ENCODE peak calls at places on chromosomes 13 and 19, in eight cellular contexts. N is esophagus muscularis mucosa, M is omental fat pad, R is neural crest cell, X is WERI-Rb-1, J is lower leg skin, E is fibroblast of lung, V is H9. W is an unnamed sample.

GRCh38 chr13:76425930-76426329 is 460.3 kb downstream of the KCTD12 start:
- DNase-seq in N (no peak), M (no peak), R (no peak), X (peak), J (peak), E (peak), V (no peak), W (no peak)

GRCh38 chr19:50703915-50704548 is 15.6 kb downstream of the SHANK1 start:
- DNase-seq in N (no peak), M (no peak), R (no peak), X (peak), J (no peak), E (no peak), V (peak), W (no peak)

GRCh38 chr13:106599875-106600797 is 32.2 kb upstream of the ARGLU1 start:
- DNase-seq in N (no peak), M (no peak), R (no peak), X (no peak), J (no peak), E (peak), V (no peak), W (no peak)

GRCh38 chr19:16111909-16112752 is 442 bp downstream of the RAB8A start:
- DNase-seq in N (no peak), M (no peak), R (no peak), X (no peak), J (no peak), E (no peak), V (no peak), W (no peak)

GRCh38 chr19:10114651-10115391 is 3.3 kb downstream of the P2RY11 start:
- DNase-seq in N (no peak), M (no peak), R (no peak), X (no peak), J (no peak), E (no peak), V (no peak), W (no peak)

GRCh38 chr19:38049105-38049649 is 142.2 kb downstream of the SIPA1L3 start:
- DNase-seq in N (no peak), M (no peak), R (no peak), X (no peak), J (no peak), E (no peak), V (no peak), W (no peak)

GRCh38 chr19:19613456-19613855 is 5.0 kb downstream of the PBX4 start:
- DNase-seq in N (no peak), M (no peak), R (no peak), X (no peak), J (no peak), E (peak), V (no peak), W (no peak)

GRCh38 chr13:87669379-87669978 is 1.7 kb upstream of the SLITRK5 start:
- DNase-seq in N (no peak), M (no peak), R (no peak), X (peak), J (no peak), E (peak), V (peak), W (no peak)

GRCh38 chr13:98975822-98976261 is 2.0 kb downstream of the DOCK9 start:
- DNase-seq in N (no peak), M (no peak), R (no peak), X (no peak), J (no peak), E (no peak), V (no peak), W (no peak)

GRCh38 chr13:112991611-112992010 is 22.6 kb downstream of the MCF2L start:
- DNase-seq in N (no peak), M (no peak), R (no peak), X (no peak), J (no peak), E (no peak), V (no peak), W (no peak)

GRCh38 chr19:5520501-5520900 is 47.3 kb downstream of the TINCR start:
- DNase-seq in N (no peak), M (no peak), R (no peak), X (no peak), J (no peak), E (no peak), V (no peak), W (no peak)

GRCh38 chr19:5519076-5519475 is 48.7 kb downstream of the TINCR start:
- DNase-seq in N (no peak), M (no peak), R (no peak), X (no peak), J (no peak), E (no peak), V (no peak), W (no peak)

GRCh38 chr19:5514001-5514400 is 53.8 kb downstream of the TINCR start:
- DNase-seq in N (no peak), M (no peak), R (no peak), X (no peak), J (no peak), E (no peak), V (no peak), W (no peak)

GRCh38 chr19:5515737-5516136 is 52.0 kb downstream of the TINCR start:
- DNase-seq in N (no peak), M (no peak), R (no peak), X (peak), J (no peak), E (no peak), V (no peak), W (no peak)
- TF ChIP-seq CTCF in N (no peak), M (no peak), R (peak), X (peak), J (no peak), E (no peak), V (peak), W (peak)

GRCh38 chr19:8361921-8362793 is 1.8 kb upstream of the ANGPTL4 start:
- DNase-seq in N (peak), M (peak), R (no peak), X (peak), J (peak), E (peak), V (no peak), W (no peak)

GRCh38 chr19:8366961-8367326 is 3.0 kb downstream of the ANGPTL4 start:
- DNase-seq in N (no peak), M (peak), R (no peak), X (no peak), J (no peak), E (peak), V (no peak), W (no peak)

GRCh38 chr19:8367327-8368001 is 3.5 kb downstream of the ANGPTL4 start:
- DNase-seq in N (no peak), M (peak), R (peak), X (peak), J (peak), E (peak), V (peak), W (no peak)

GRCh38 chr19:8366121-8366581 is 2.2 kb downstream of the ANGPTL4 start:
- DNase-seq in N (no peak), M (no peak), R (no peak), X (no peak), J (no peak), E (no peak), V (no peak), W (no peak)

DNA sequence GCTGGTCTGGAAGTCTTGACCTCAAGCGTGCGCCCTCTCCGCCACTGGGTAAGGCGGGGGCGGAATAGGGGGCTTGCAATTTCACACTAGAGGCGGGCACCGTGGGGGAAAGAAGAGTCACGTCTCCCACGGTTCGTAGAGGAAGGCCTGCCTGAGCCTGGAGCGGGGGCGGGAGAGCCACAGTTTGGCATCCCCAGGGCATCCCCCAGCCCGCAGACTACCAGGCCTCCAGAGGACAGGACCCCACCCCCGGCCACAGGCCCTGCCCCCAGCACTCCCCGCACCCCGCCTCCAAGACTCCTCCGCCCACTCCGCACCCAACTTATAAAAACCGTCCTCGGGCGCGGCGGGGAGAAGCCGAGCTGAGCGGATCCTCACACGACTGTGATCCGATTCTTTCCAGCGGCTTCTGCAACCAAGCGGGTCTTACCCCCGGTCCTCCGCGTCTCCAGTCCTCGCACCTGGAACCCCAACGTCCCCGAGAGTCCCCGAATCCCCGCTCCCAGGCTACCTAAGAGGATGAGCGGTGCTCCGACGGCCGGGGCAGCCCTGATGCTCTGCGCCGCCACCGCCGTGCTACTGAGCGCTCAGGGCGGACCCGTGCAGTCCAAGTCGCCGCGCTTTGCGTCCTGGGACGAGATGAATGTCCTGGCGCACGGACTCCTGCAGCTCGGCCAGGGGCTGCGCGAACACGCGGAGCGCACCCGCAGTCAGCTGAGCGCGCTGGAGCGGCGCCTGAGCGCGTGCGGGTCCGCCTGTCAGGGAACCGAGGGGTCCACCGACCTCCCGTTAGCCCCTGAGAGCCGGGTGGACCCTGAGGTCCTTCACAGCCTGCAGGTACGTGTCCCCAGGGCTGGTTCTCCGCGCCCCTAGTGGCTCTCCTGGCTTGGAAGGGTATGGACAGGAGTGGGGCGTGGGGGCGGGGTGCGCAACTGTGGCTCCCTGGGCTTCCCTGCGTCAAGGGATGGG is at the start of gene ANGPTL4:
- DNase-seq in N (peak), M (peak), R (peak), X (peak), J (peak), E (peak), V (peak), W (peak)
- TF ChIP-seq CTCF in N (no peak), M (no peak), R (peak), X (peak), J (no peak), E (peak), V (no peak), W (peak)

GRCh38 chr13:80173224-80173623 is 167.7 kb downstream of the SPRY2 start:
- DNase-seq in N (no peak), M (no peak), R (no peak), X (no peak), J (peak), E (no peak), V (no peak), W (no peak)
- TF ChIP-seq CTCF in N (no peak), M (no peak), R (no peak), X (no peak), J (no peak), E (no peak), V (no peak), W (no peak)

DNA sequence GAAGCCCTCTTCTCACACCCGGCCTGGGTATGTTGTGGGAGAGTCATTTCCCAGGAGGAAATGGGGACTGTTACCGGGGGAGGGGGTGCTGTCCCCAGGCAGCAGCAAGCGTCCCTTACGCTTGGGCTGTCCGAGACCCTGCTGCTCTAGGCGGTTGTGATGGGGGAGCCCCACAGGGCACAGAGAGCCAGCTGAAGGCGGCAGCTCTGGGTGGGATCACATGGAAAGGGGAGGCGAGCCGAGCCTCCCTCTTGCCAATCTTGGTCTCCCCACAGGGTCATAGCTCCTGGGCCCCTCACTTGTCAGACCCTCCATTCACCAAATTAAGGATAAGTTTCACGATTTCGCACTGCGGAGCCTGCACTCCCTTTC is 22.0 kb downstream of the EPN1 start:
- DNase-seq in N (no peak), M (no peak), R (no peak), X (no peak), J (no peak), E (no peak), V (no peak), W (no peak)
- TF ChIP-seq CTCF in N (no peak), M (no peak), R (no peak), X (no peak), J (no peak), E (no peak), V (no peak), W (no peak)

DNA sequence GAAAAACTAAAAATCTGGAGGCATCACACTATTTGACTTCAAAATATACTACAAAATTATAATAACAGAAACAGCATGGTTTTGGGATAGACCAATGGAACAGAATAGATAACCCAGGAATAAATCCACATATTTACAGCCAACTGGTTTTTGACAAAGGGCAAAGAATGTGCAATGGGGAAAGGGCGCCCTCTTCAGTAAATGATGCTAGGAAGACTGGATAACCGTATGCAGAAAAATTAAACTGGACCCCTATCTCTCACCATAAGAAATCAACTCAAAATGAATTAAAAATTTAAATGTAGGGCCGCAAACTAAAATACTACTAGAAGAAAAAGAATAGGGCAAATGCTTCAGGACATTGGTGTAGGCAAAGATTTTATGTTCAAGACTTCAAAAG is 440.5 kb upstream of the SGCG start:
- DNase-seq in N (no peak), M (no peak), R (no peak), X (peak), J (no peak), E (no peak), V (no peak), W (no peak)
- TF ChIP-seq CTCF in N (no peak), M (no peak), R (peak), X (peak), J (no peak), E (no peak), V (peak), W (peak)

GRCh38 chr19:47113446-47114348 is at the start of gene ZC3H4:
- DNase-seq in N (peak), M (peak), R (peak), X (peak), J (peak), E (peak), V (peak), W (peak)

GRCh38 chr19:47111081-47111589 is 2.4 kb downstream of the ZC3H4 start:
- DNase-seq in N (no peak), M (no peak), R (no peak), X (peak), J (no peak), E (no peak), V (no peak), W (no peak)

GRCh38 chr19:47112166-47112663 is 1.4 kb downstream of the ZC3H4 start:
- DNase-seq in N (peak), M (peak), R (peak), X (peak), J (peak), E (peak), V (peak), W (peak)

GRCh38 chr19:47111682-47112165 is 1.9 kb downstream of the ZC3H4 start:
- DNase-seq in N (no peak), M (no peak), R (no peak), X (no peak), J (no peak), E (no peak), V (no peak), W (no peak)

GRCh38 chr19:47112664-47113445 is 721 bp downstream of the ZC3H4 start:
- DNase-seq in N (peak), M (peak), R (peak), X (peak), J (peak), E (peak), V (peak), W (peak)
- TF ChIP-seq CTCF in N (no peak), M (no peak), R (no peak), X (no peak), J (no peak), E (no peak), V (no peak), W (no peak)

GRCh38 chr19:34671972-34672371 is 5.0 kb downstream of the SCGB2B2 start:
- DNase-seq in N (no peak), M (no peak), R (no peak), X (no peak), J (no peak), E (no peak), V (no peak), W (no peak)

GRCh38 chr19:34666958-34667265 is 10.0 kb downstream of the SCGB2B2 start:
- DNase-seq in N (no peak), M (no peak), R (no peak), X (no peak), J (no peak), E (no peak), V (no peak), W (no peak)

GRCh38 chr19:34666200-34666957 is 10.6 kb downstream of the SCGB2B2 start:
- DNase-seq in N (no peak), M (no peak), R (no peak), X (no peak), J (no peak), E (no peak), V (no peak), W (no peak)

GRCh38 chr19:34667349-34668076 is 9.4 kb downstream of the SCGB2B2 start:
- DNase-seq in N (no peak), M (no peak), R (no peak), X (no peak), J (no peak), E (peak), V (peak), W (no peak)

GRCh38 chr19:34669305-34669704 is 7.7 kb downstream of the SCGB2B2 start:
- DNase-seq in N (no peak), M (no peak), R (no peak), X (no peak), J (no peak), E (no peak), V (no peak), W (no peak)
- TF ChIP-seq CTCF in N (no peak), M (no peak), R (no peak), X (no peak), J (no peak), E (no peak), V (no peak), W (no peak)

GRCh38 chr13:41634407-41634806 is 177.1 kb downstream of the RGCC start:
- DNase-seq in N (no peak), M (no peak), R (no peak), X (no peak), J (no peak), E (no peak), V (no peak), W (no peak)

GRCh38 chr13:41637578-41637977 is 180.2 kb downstream of the RGCC start:
- DNase-seq in N (no peak), M (no peak), R (no peak), X (no peak), J (no peak), E (no peak), V (no peak), W (no peak)

GRCh38 chr13:41639237-41639904 is 182.0 kb downstream of the RGCC start:
- DNase-seq in N (no peak), M (no peak), R (no peak), X (no peak), J (no peak), E (no peak), V (no peak), W (no peak)

GRCh38 chr13:41631296-41631965 is 174.1 kb downstream of the RGCC start:
- DNase-seq in N (no peak), M (no peak), R (no peak), X (no peak), J (no peak), E (peak), V (no peak), W (no peak)

GRCh38 chr13:41633776-41634175 is 176.4 kb downstream of the RGCC start:
- DNase-seq in N (no peak), M (no peak), R (no peak), X (no peak), J (no peak), E (no peak), V (no peak), W (no peak)
- TF ChIP-seq CTCF in N (no peak), M (no peak), R (no peak), X (no peak), J (no peak), E (no peak), V (no peak), W (no peak)

GRCh38 chr13:100495455-100495854 is 93.1 kb downstream of the GGACT start:
- DNase-seq in N (no peak), M (no peak), R (no peak), X (no peak), J (no peak), E (no peak), V (no peak), W (no peak)
- TF ChIP-seq CTCF in N (no peak), M (no peak), R (no peak), X (no peak), J (no peak), E (no peak), V (no peak), W (no peak)

W was measured in progenitor cell of endocrine pancreas.